ENCODE peak calls at places on chromosomes 2 and 18, in eight cellular contexts. W is CD8-positive, alpha-beta memory T cell; H is GM03348; C is ELR; J is activated T-cell treated with anti-CD3 and anti-CD28 coated beads, Interleukin-2, amount 50 U/mL, for 1 hour; I is psoas muscle; M is stimulated activated CD8-positive, alpha-beta memory T cell treated with anti-CD3 and anti-CD28 coated beads, Interleukin-7, amount 100 ng/mL, for 24 hours; Z is fibroblast of villous mesenchyme. N is an unnamed sample.

GRCh38 chr2:26614205-26615128 is 26.7 kb downstream of the CIB4 start:
- DNase-seq in H (no peak), Z (no peak), I (no peak), C (no peak), J (no peak), M (no peak), W (no peak), N (no peak)

GRCh38 chr2:1995086-1995485 is 250.8 kb upstream of the PXDN start:
- DNase-seq in H (no peak), C (no peak), I (no peak), Z (no peak), J (no peak), M (no peak), W (no peak), N (no peak)

GRCh38 chr18:31677592-31677991 is 6.8 kb downstream of the B4GALT6 start:
- DNase-seq in C (no peak), Z (no peak), I (no peak), J (no peak), H (no peak), M (no peak), W (no peak), N (no peak)

GRCh38 chr18:76955529-76956170 is 133.3 kb downstream of the ZNF236 start:
- DNase-seq in M (no peak), W (no peak), J (no peak), H (no peak), I (no peak), C (no peak), Z (no peak), N (no peak)

GRCh38 chr18:22913861-22914260 is 19.3 kb upstream of the RBBP8 start:
- DNase-seq in M (no peak), H (no peak), Z (no peak), J (no peak), I (no peak), C (no peak), W (no peak), N (no peak)

GRCh38 chr2:203871371-203871983 is 3.9 kb downstream of the CTLA4 start:
- DNase-seq in W (no peak), I (no peak), Z (no peak), M (no peak), C (no peak), H (no peak), J (no peak), N (no peak)

GRCh38 chr2:113117594-113118262 is 9.7 kb upstream of the IL1RN start:
- DNase-seq in J (no peak), H (peak), C (peak), Z (peak), M (no peak), W (no peak), I (peak), N (peak)

GRCh38 chr2:24912523-24912922 is 7.5 kb downstream of the ADCY3 start:
- DNase-seq in I (no peak), M (no peak), C (no peak), J (no peak), Z (no peak), H (no peak), W (no peak), N (no peak)

GRCh38 chr18:5884375-5884774 is 10.9 kb downstream of the TMEM200C start:
- DNase-seq in H (no peak), C (no peak), J (no peak), I (no peak), M (no peak), Z (no peak), W (no peak), N (no peak)

GRCh38 chr2:8494589-8494988 is 187.3 kb upstream of the ID2 start:
- DNase-seq in Z (no peak), H (no peak), C (no peak), W (no peak), I (no peak), M (no peak), J (no peak), N (no peak)